ENCODE peak calls at places on chromosome 12, in seven cellular contexts. P is neural progenitor cell, H is GM23248, A is PC-3, M is GM23338, N is SK-N-SH, V is HCT116. E is an unnamed sample.

GRCh38 chr12:58907326-58907855 is 12.9 kb downstream of the LRIG3 start:
- DNase-seq in A (no peak), H (no peak), M (no peak), N (no peak), V (no peak), P (no peak), E (no peak)

GRCh38 chr12:94535614-94535932 is 75.9 kb upstream of the CEP83 start:
- DNase-seq in M (no peak), N (no peak), P (peak; percentile 13), A (no peak), H (no peak), V (no peak), E (no peak)

GRCh38 chr12:109624467-109624866 is 50.9 kb downstream of the MVK start:
- DNase-seq in N (no peak), A (peak; percentile 54), P (no peak), V (no peak), M (no peak), H (no peak), E (no peak)

GRCh38 chr12:93134893-93135285 is 205.8 kb upstream of the EEA1 start:
- DNase-seq in V (no peak), P (no peak), H (no peak), A (no peak), N (no peak), M (no peak), E (no peak)

GRCh38 chr12:49893753-49894752 is 9.6 kb downstream of the FAIM2 start:
- DNase-seq in V (peak; percentile 7), A (peak; percentile 86), P (no peak), N (no peak), M (no peak), H (peak; percentile 17), E (peak; percentile 3)

GRCh38 chr12:14408208-14408607 is 42.7 kb downstream of the ATF7IP start:
- DNase-seq in N (peak; percentile 13), H (peak; percentile 48), A (peak; percentile 15), P (no peak), V (no peak), M (peak; percentile 81), E (no peak)

GRCh38 chr12:15751741-15752140 is 37.4 kb downstream of the EPS8 start:
- DNase-seq in M (no peak), H (no peak), N (no peak), P (no peak), A (no peak), V (no peak), E (no peak)

GRCh38 chr12:91180577-91180976 is 2.0 kb downstream of the DCN start:
- DNase-seq in N (peak; percentile 7), A (no peak), M (no peak), V (no peak), H (peak; percentile 91), P (no peak), E (no peak)

GRCh38 chr12:109529618-109530300 is 43.5 kb downstream of the MMAB start:
- DNase-seq in A (no peak), P (peak; percentile 57), H (no peak), N (no peak), V (no peak), M (peak; percentile 60), E (no peak)

DNA sequence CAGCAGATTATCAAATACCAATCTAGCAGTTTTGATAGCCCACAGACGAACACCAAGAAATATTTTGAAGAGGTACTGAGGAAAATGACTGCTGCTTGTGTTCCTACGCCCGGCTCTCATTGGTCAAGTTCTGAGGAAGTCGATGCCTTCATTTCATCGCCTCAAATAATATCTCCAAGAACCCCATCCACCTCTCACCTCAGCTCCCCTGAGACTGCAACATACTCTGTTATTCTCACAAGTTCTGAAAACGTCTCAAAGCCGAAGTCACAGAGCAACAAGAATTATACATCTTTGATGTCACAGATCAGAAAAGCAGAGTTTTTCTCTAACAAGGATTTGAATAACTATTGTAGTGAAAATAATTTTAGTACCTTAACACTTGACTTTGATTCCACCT is 55.5 kb upstream of the BCAT1 start:
- DNase-seq in A (no peak), V (no peak), P (no peak), H (no peak), N (no peak), M (no peak), E (no peak)
- H3K4me1 ChIP-seq in A (no peaks in the 10 kb centered on the region), V (no peaks in the 10 kb centered on the region), P (no peaks in the 10 kb centered on the region), H (no peaks in the 10 kb centered on the region), N (no peaks in the 10 kb centered on the region), M (no peaks in the 10 kb centered on the region), E (peaks cover 86% of the 10 kb centered on the region)

DNA sequence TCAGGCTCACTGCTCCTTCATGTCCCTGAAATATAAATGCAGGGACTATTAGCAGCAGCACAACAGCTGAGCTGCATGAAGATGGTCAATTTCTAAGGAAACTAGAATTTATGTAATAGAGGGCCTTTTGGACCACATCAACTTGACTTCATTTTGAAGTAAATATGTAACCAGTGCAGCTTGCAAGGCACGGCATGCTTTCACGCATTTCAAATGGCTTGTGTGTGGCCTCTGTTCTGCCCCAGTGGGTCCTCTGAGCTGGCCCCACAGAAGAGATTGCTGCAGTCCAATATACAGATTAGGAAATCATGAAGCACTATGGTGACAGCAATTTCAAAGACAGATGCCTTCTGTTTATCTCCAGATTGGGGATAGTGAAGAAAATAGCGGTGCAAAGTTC is 101.3 kb downstream of the PDZRN4 start:
- DNase-seq in M (no peak), N (no peak), H (no peak), V (no peak), P (no peak), A (no peak), E (no peak)
- TF ChIP-seq EZH2phosphoT487 in M (no peak), N (no peak), H (no peak), V (no peak), P (no peak), A (no peak), E (no peak)

GRCh38 chr12:32501835-32502333 is 102.5 kb downstream of the FGD4 start:
- DNase-seq in P (peak; percentile 98), V (no peak), M (peak; percentile 96), A (no peak), N (peak; percentile 82), H (peak; percentile 72), E (no peak)
- H3K4me1 ChIP-seq in P (peaks cover 64% of the 10 kb centered on the region), V (no peaks in the 10 kb centered on the region), M (peaks cover 49% of the 10 kb centered on the region), A (no peaks in the 10 kb centered on the region), N (peaks cover 5% of the 10 kb centered on the region), H (peaks cover 9% of the 10 kb centered on the region), E (peaks cover 34% of the 10 kb centered on the region)

GRCh38 chr12:990649-991349 is at the start of gene ERC1:
- DNase-seq in P (peak; percentile 92), A (peak; percentile 73), V (peak; percentile 77), N (peak; percentile 97), H (peak; percentile 94), M (peak; percentile 87), E (peak; percentile 88)
- TF ChIP-seq EZH2phosphoT487 in P (no peak), A (no peak), V (no peak), N (no peak), H (no peak), M (no peak), E (no peak)

GRCh38 chr12:114981036-114981435 is 297.1 kb upstream of the TBX3 start:
- DNase-seq in A (no peak), P (no peak), V (no peak), H (no peak), M (no peak), N (no peak), E (no peak)
- H3K4me1 ChIP-seq in A (peaks cover 21% of the 10 kb centered on the region), P (no peaks in the 10 kb centered on the region), V (no peaks in the 10 kb centered on the region), H (peaks cover 11% of the 10 kb centered on the region), M (no peaks in the 10 kb centered on the region), N (no peaks in the 10 kb centered on the region), E (no peaks in the 10 kb centered on the region)

GRCh38 chr12:84772281-84772680 is 140.3 kb downstream of the SLC6A15 start:
- DNase-seq in H (peak; percentile 35), A (peak; percentile 71), P (no peak), N (no peak), V (no peak), M (no peak), E (no peak)
- TF ChIP-seq EZH2phosphoT487 in H (no peak), A (no peak), P (no peak), N (no peak), V (no peak), M (no peak), E (no peak)

DNA sequence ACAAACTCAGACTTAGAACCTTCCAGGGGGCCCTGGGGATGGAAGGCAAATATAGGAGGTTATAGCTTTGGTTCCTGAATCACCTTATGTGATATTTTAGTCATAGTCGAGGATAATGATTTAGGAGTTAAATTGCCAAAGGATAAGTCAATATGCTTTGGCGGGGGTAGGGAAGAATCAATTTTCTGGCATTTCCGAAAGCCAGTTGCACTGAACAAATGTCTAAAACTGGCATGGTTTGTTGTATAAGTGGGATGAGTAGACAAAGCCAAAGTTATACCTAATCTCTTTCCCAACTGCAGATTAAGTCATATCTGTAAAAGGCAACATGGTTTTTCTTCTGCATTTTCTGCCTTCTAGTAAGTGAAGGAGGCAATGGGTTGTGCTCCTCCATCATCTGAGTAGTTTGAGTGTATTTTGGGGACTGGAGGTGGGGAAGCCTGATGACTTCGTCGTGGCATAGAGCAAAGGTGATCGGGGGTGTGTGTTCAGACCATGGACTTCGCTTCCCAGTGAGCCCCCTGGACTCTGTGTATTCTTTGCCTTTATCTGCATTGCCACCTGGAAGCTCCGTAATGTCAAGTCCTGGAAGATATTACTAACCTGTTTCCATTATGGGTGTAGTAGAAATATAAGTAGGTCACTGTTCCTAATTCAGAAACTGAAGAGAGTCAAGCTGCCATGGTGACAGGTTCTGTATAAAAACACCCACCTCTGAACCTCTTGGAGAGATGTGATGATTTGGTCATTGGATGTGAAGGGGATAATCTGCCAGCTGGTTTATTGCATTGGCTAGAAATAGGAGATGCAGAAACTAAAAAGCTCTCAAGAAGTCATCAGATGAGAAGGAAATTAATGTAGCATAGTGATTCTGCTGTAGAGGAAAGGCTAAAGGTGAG is 24.5 kb downstream of the PPFIBP1 start:
- DNase-seq in A (peak; percentile 35), H (peak; percentile 35), M (no peak), P (no peak), V (no peak), N (no peak), E (no peak)
- H3K4me1 ChIP-seq in A (peaks cover 38% of the 10 kb centered on the region), H (peaks cover 55% of the 10 kb centered on the region), M (peaks cover 11% of the 10 kb centered on the region), P (peaks cover 4% of the 10 kb centered on the region), V (peaks cover 67% of the 10 kb centered on the region), N (peaks cover 11% of the 10 kb centered on the region), E (no peaks in the 10 kb centered on the region)

GRCh38 chr12:121748571-121749265 is 36.2 kb downstream of the TMEM120B start:
- DNase-seq in P (peak; percentile 23), A (peak; percentile 37), H (peak; percentile 92), M (peak; percentile 35), N (no peak), V (no peak), E (no peak)
- TF ChIP-seq EZH2phosphoT487 in P (no peak), A (no peak), H (no peak), M (no peak), N (no peak), V (no peak), E (no peak)

DNA sequence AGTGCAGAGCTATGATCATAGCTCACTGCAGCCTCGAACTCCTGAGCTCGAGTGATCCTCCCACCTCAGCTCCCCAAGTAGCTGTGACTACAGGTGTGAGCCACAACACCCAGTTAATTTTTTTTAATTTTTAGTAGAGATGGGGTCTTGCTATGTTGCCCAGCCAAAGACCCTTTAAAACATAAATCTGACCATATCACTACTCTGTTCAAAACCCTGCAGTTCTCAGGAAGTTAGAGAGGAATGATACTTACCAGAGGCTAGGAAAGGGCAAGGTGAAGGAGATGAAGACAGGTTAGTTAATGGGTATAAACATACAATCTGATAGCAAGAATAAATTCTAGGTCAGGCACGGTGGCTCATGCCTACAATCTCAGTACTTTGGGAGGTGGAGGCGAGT is 16.8 kb upstream of the TMPO start:
- DNase-seq in A (no peak), P (no peak), V (no peak), N (no peak), H (no peak), M (no peak), E (no peak)
- H3K4me1 ChIP-seq in A (no peaks in the 10 kb centered on the region), P (no peaks in the 10 kb centered on the region), V (peaks cover 19% of the 10 kb centered on the region), N (no peaks in the 10 kb centered on the region), H (no peaks in the 10 kb centered on the region), M (no peaks in the 10 kb centered on the region), E (peaks cover 13% of the 10 kb centered on the region)